ENCODE peak calls at places on chromosomes 7 and 10, in five cellular contexts. I, W, V, T and A are unnamed samples.

GRCh38 chr10:98460837-98461499 is 14.2 kb upstream of the HPS1 start:
- DNase-seq in I (no peak), V (no peak), T (no peak), W (no peak), A (peak)

GRCh38 chr7:103958284-103958818 is 31.1 kb downstream of the RELN start:
- DNase-seq in W (no peak), T (no peak), V (no peak), I (no peak), A (no peak)

GRCh38 chr7:112009081-112009480 is 197.1 kb downstream of the DOCK4 start:
- DNase-seq in I (no peak), W (no peak), V (no peak), T (no peak), A (peak)

GRCh38 chr7:77979219-77979618 is 180.6 kb downstream of the PHTF2 start:
- DNase-seq in I (no peak), V (no peak), T (no peak), W (no peak), A (no peak)

GRCh38 chr10:21572578-21572977 is 38.5 kb downstream of the MLLT10 start:
- DNase-seq in V (no peak), T (no peak), I (no peak), W (no peak), A (peak)

GRCh38 chr7:11567571-11567970 is 264.4 kb downstream of the THSD7A start:
- DNase-seq in T (no peak), V (no peak), I (no peak), W (no peak), A (no peak)

GRCh38 chr7:159013181-159013690 is 131.4 kb downstream of the VIPR2 start:
- DNase-seq in T (no peak), V (no peak), I (no peak), W (peak), A (no peak)

GRCh38 chr7:33869176-33869575 is 36.2 kb upstream of the BMPER start:
- DNase-seq in T (no peak), W (no peak), I (no peak), V (no peak), A (no peak)

GRCh38 chr7:40891232-40891631 is 756.4 kb downstream of the SUGCT start:
- DNase-seq in V (no peak), I (no peak), W (no peak), T (no peak), A (no peak)

GRCh38 chr10:112446055-112446854 is 459 bp downstream of the ZDHHC6 start:
- DNase-seq in I (peak), T (peak), V (no peak), W (no peak), A (no peak)

GRCh38 chr10:111106081-111106480 is 29.3 kb downstream of the ADRA2A start:
- DNase-seq in V (no peak), T (no peak), W (peak), I (no peak), A (no peak)

GRCh38 chr7:47314728-47315601 is 266.9 kb downstream of the TNS3 start:
- DNase-seq in I (peak), W (no peak), V (no peak), T (no peak), A (peak)

GRCh38 chr7:209846-210245 is 17.5 kb downstream of the FAM20C start:
- DNase-seq in I (no peak), T (no peak), V (no peak), W (no peak), A (no peak)

GRCh38 chr10:26706936-26707335 is 9.4 kb downstream of the PDSS1 start:
- DNase-seq in V (no peak), T (no peak), W (no peak), I (no peak), A (no peak)

GRCh38 chr10:50375051-50375452 is 123.7 kb upstream of the ASAH2 start:
- DNase-seq in T (no peak), V (no peak), I (no peak), W (no peak), A (no peak)

GRCh38 chr10:69958232-69958902 is 94.3 kb upstream of the MACROH2A2 start:
- DNase-seq in V (no peak), T (no peak), I (no peak), W (no peak), A (peak)

GRCh38 chr10:15419279-15419874 is 48.3 kb upstream of the FAM171A1 start:
- DNase-seq in T (peak), I (no peak), W (no peak), V (no peak), A (peak)

GRCh38 chr10:54284526-54285193 is 516.4 kb downstream of the PCDH15 start:
- DNase-seq in T (no peak), I (no peak), V (no peak), W (no peak), A (no peak)

GRCh38 chr10:120543291-120543690 is 86.3 kb downstream of the PLPP4 start:
- DNase-seq in T (no peak), V (no peak), W (no peak), I (no peak), A (no peak)

GRCh38 chr7:13989138-13989943 is at the start of gene ETV1:
- DNase-seq in T (peak), V (peak), W (peak), I (peak), A (peak)

GRCh38 chr10:103327906-103328305 is 23.0 kb downstream of the PCGF6 start:
- DNase-seq in I (no peak), V (no peak), T (no peak), W (no peak), A (no peak)

GRCh38 chr7:126792501-126792900 is 460.2 kb downstream of the GRM8 start:
- DNase-seq in T (no peak), I (no peak), V (no peak), W (no peak), A (no peak)

GRCh38 chr10:15180736-15181135 is 12.2 kb upstream of the NMT2 start:
- DNase-seq in I (no peak), T (no peak), V (no peak), W (no peak), A (no peak)

GRCh38 chr10:15084502-15084922 is 4.1 kb downstream of the ACBD7 start:
- DNase-seq in V (no peak), I (no peak), W (no peak), T (no peak), A (peak)

GRCh38 chr10:117518246-117518645 is 24.3 kb upstream of the EMX2 start:
- DNase-seq in T (no peak), W (no peak), V (no peak), I (no peak), A (no peak)

GRCh38 chr10:132469197-132469942 is 68.2 kb upstream of the INPP5A start:
- DNase-seq in T (no peak), W (no peak), V (no peak), I (peak), A (no peak)
- TF ChIP-seq CTCF in T (no peak), W (no peak), V (no peak), I (no peak), A (no peak)

DNA sequence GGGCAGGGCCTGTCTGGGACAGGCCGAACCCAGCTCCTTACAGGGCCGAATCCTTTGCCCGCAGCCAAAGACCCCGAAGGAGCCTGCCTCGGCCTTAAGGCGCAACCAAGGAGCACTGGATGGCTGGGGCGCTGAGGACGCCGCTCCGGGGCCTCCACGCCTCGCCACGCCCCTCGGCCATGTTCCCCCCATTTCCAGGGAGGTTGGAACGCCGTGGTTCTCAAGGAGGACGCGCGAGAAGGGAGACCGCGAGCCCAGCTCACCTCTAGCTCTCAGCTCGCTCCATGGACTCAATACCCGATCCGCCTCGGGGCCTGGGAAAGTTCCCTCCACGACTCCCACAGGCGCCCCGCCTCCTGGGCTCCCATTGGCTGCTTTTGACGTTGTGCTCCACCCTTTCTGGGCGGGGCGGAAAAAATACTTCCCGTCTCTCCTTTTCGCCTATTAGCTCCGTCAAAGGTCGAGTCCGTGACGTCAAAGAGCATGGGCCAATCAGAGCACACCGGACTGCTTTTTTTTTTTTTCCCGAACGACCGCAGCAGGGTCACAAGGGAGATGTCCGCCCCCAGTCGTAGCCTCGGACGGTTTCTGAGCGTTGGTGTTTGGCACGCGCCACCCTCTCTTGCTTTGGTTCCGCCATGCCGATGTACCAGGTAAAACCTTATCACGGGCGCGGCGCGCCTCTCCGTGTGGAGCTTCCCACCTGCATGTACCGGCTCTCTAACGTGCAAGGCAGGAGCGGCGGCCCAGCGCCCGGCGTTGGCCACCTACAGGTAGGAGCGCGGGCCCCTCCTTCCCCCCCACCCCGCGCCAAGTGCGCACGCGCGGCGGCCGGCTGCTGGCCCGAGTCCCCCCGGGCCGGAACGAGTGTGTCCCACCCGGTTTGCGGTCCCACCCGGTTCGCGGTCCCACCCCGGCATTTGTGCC is 305.7 kb downstream of the TYW1 start:
- DNase-seq in W (peak), T (peak), V (peak), I (peak), A (peak)
- TF ChIP-seq CTCF in W (peak), T (no peak), V (peak), I (no peak), A (peak)

GRCh38 chr7:1240296-1240820 is 7.7 kb downstream of the UNCX start:
- DNase-seq in V (no peak), T (no peak), I (peak), W (no peak), A (no peak)
- TF ChIP-seq CTCF in V (no peak), T (no peak), I (no peak), W (no peak), A (no peak)

GRCh38 chr7:35504365-35504764 is 190.6 kb downstream of the HERPUD2 start:
- DNase-seq in I (no peak), T (no peak), V (no peak), W (no peak), A (no peak)

GRCh38 chr7:35505031-35505430 is 189.9 kb downstream of the HERPUD2 start:
- DNase-seq in I (no peak), W (no peak), T (no peak), V (no peak), A (no peak)

GRCh38 chr7:35512716-35513115 is 182.2 kb downstream of the HERPUD2 start:
- DNase-seq in V (no peak), I (no peak), W (no peak), T (no peak), A (no peak)

GRCh38 chr7:35513192-35513591 is 181.7 kb downstream of the HERPUD2 start:
- DNase-seq in I (no peak), W (no peak), T (no peak), V (no peak), A (no peak)

DNA sequence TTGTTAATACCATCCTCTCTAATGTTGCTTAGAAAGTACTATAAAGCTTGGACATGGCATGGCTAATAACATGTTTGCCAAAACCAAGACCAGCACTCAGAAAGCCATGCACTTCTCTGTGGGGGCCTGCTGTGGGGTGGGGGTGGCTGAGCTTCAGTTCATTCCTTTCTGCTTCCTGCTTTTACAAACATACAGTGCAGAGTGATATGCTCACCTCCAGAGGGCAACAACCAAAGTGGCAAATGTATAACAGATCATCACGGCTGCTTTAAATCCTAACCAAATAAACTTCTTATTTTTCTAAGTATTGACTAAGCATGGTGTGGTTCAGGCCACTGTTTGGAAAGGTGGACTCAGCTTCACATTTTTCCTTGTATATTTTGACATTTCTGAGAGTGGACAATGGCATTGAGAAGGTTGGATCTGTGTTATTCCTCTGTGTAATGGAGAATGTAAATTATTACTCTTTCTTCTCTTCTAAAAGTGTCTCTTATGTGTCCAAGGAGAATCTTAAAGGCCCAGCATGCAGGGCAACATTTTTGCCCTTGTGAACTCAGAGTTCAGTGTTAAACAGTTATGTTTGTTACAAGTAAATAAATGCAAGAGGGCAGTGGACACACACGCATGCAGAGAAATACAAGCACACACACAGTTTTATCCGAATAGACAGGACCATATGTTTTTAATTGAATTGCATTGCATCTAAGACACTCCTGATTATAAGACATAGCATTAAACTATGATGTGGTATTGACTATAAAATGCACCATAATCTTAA is 186.1 kb downstream of the HERPUD2 start:
- DNase-seq in I (no peak), W (no peak), T (no peak), V (no peak), A (no peak)
- TF ChIP-seq CTCF in I (no peak), W (no peak), T (no peak), V (peak), A (no peak)

GRCh38 chr10:84235096-84235495 is 6.2 kb downstream of the LRIT1 start:
- DNase-seq in V (no peak), W (no peak), I (no peak), T (no peak), A (no peak)

GRCh38 chr10:84238909-84239308 is 2.4 kb downstream of the LRIT1 start:
- DNase-seq in W (no peak), I (no peak), V (no peak), T (no peak), A (no peak)

GRCh38 chr10:84236807-84237198 is 4.5 kb downstream of the LRIT1 start:
- DNase-seq in T (no peak), I (no peak), V (no peak), W (no peak), A (no peak)

GRCh38 chr10:84234508-84234907 is 6.8 kb downstream of the LRIT1 start:
- DNase-seq in W (no peak), T (no peak), I (no peak), V (no peak), A (no peak)

DNA sequence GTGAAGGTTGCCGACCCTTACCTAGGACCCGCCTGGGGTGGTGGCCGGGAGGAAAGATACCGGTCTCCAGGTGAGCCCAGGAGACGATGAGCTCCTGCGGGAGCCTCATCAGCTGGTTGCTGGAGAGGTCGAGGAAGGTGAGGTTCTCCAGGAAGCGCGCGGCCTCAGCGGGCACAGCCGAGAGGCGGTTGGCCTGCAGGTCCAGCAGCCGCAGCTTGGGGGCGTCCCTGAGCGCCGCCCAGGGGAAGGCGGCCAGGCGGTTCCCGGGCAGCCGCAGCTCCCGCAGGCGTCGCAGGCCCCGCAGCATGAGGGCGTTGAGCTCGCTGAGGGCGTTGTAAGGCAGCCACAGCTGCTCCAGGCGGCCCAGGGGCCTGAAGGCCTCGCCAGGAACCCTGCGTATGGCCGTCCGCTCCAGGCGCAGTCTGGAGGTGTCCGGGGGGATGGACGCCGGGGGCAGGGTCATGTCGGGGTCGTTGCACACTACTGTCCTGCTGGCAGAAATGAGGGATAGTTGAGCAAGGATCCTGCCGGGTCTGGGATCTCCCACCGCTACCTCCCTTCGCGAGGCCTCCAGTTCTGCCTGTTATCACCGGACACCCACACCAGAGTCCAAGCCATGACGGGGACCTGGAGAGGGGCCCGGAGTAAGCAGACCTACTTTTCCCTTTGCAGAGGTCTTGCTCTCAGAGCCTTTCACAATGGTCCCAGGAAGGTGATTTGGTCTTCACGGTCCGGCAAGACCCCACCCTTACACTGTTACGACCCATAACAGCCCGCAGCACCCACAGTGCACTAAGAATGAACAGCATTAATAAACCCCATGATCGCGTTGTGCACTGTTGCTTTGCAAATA is 3.9 kb downstream of the LRIT1 start:
- DNase-seq in I (no peak), T (no peak), W (no peak), V (no peak), A (no peak)
- TF ChIP-seq CTCF in I (no peak), T (no peak), W (no peak), V (peak), A (peak)

GRCh38 chr7:45069444-45070253 is 19.1 kb downstream of the NACAD start:
- DNase-seq in T (no peak), I (peak), W (no peak), V (no peak), A (no peak)
- TF ChIP-seq CTCF in T (no peak), I (no peak), W (no peak), V (no peak), A (peak)

GRCh38 chr7:27245124-27245797 is 2.7 kb downstream of the EVX1 start:
- DNase-seq in I (no peak), W (no peak), T (no peak), V (no peak), A (no peak)

GRCh38 chr7:27243340-27244163 is 950 bp downstream of the EVX1 start:
- DNase-seq in V (no peak), I (no peak), T (no peak), W (peak), A (no peak)

GRCh38 chr7:27245798-27246691 is 3.4 kb downstream of the EVX1 start:
- DNase-seq in W (no peak), I (no peak), V (no peak), T (no peak), A (no peak)

GRCh38 chr7:27242580-27243339 is at the start of gene EVX1:
- DNase-seq in I (no peak), V (no peak), W (peak), T (no peak), A (no peak)

GRCh38 chr7:27244488-27245123 is 2.0 kb downstream of the EVX1 start:
- DNase-seq in V (no peak), W (no peak), I (no peak), T (no peak), A (no peak)
- TF ChIP-seq CTCF in V (no peak), W (no peak), I (no peak), T (no peak), A (no peak)

GRCh38 chr10:78852856-78853255 is 215.9 kb upstream of the ZMIZ1 start:
- DNase-seq in W (no peak), V (no peak), T (no peak), I (no peak), A (peak)
- TF ChIP-seq CTCF in W (peak), V (peak), T (no peak), I (peak), A (peak)

DNA sequence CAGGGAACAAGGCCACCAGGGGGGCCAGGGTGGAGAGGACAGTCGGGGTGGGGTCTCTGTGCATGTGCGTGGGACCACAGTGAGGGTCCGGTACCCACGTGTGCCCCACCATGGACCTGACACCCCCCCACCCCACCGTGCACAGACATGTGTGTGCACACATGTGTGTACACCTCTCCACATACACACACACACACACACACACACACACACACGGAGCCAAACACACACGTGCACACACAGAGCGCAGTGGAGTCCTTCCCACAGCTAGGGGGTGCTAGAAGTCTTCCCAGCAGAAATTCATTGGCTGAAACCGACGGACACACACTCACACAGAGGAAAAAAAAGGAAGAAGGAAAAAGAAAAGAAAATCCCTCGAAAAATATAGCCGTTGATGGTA is 42.8 kb upstream of the GNA12 start:
- DNase-seq in I (no peak), T (no peak), V (peak), W (no peak), A (peak)
- TF ChIP-seq CTCF in I (peak), T (peak), V (peak), W (peak), A (peak)